ENCODE peak calls at places on chromosomes 12 and 14, in four cellular contexts. H is lung, N is progenitor cell of endocrine pancreas, B is sigmoid colon. C is an unnamed sample.

GRCh38 chr12:130860311-130860710 is 11.6 kb upstream of the RAN start:
- DNase-seq in H (no peak), N (no peak), B (peak; percentile 32), C (no peak)

GRCh38 chr12:83573676-83574075 is 887.0 kb downstream of the TMTC2 start:
- DNase-seq in H (no peak), N (no peak), B (no peak), C (no peak)

GRCh38 chr12:126772171-126772864 is 1494.7 kb upstream of the TMEM132C start:
- DNase-seq in H (no peak), N (no peak), B (no peak), C (no peak)

GRCh38 chr12:86719381-86719780 is 463.2 kb upstream of the MGAT4C start:
- DNase-seq in H (no peak), N (no peak), B (no peak), C (no peak)

GRCh38 chr14:22668417-22668816 is 24.3 kb upstream of the OR6J1 start:
- DNase-seq in H (no peak), N (no peak), B (no peak), C (no peak)

GRCh38 chr14:103260629-103261124 is 73.4 kb upstream of the EIF5 start:
- DNase-seq in H (peak; percentile 42), N (no peak), B (peak; percentile 74), C (no peak)

GRCh38 chr14:64707661-64708060 is 3.4 kb downstream of the PLEKHG3 start:
- DNase-seq in H (no peak), N (no peak), B (peak; percentile 38), C (no peak)

GRCh38 chr14:61696753-61697318 is 1.5 kb downstream of the HIF1A start:
- DNase-seq in H (no peak), N (no peak), B (no peak), C (no peak)

GRCh38 chr14:93980464-93981201 is 4.3 kb upstream of the ASB2 start:
- DNase-seq in H (no peak), N (no peak), B (peak; percentile 96), C (no peak)

GRCh38 chr12:1104088-1104800 is 113.2 kb downstream of the ERC1 start:
- DNase-seq in H (no peak), N (no peak), B (no peak), C (no peak)

GRCh38 chr12:20950248-20950647 is 139.7 kb downstream of the SLCO1B3 start:
- DNase-seq in H (no peak), N (no peak), B (no peak), C (no peak)

GRCh38 chr14:82740547-82740946 is 1206.9 kb upstream of the SEL1L start:
- DNase-seq in H (no peak), N (no peak), B (no peak), C (no peak)

GRCh38 chr14:101895256-101895655 is 69.1 kb upstream of the DYNC1H1 start:
- DNase-seq in H (no peak), N (no peak), B (no peak), C (no peak)

GRCh38 chr14:98194821-98195220 is 1077.2 kb downstream of the BCL11B start:
- DNase-seq in H (no peak), N (no peak), B (no peak), C (no peak)

GRCh38 chr12:54606556-54606955 is 18.1 kb upstream of the PPP1R1A start:
- DNase-seq in H (no peak), N (no peak), B (no peak), C (no peak)

GRCh38 chr12:54608156-54608555 is 19.7 kb upstream of the PPP1R1A start:
- DNase-seq in H (no peak), N (no peak), B (no peak), C (no peak)

GRCh38 chr12:54608786-54609185 is 20.3 kb upstream of the PPP1R1A start:
- DNase-seq in H (no peak), N (no peak), B (no peak), C (no peak)

GRCh38 chr12:54612216-54612750 is 22.4 kb downstream of the LACRT start:
- DNase-seq in H (no peak), N (no peak), B (no peak), C (no peak)

DNA sequence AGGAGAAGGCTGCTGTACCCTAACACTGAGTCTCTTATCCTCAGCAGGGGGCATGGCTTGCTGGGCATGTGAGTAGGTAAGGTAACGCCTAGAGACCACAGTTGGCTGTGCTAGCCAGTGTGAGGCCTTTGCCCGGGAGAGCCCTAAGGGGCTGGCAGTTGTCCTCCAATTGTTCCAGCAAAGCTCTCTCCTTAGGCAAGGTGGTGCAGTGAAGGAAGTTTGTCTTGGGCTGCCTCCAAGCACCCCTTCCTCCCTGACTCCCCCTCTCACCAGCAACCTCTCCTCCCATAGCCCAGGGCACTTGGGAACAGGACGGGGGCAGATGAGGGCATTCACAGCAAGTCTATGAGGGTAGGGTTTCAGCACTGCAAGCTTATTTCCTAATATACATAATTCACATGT is 23.0 kb downstream of the LACRT start:
- DNase-seq in H (no peak), N (no peak), B (no peak), C (no peak)
- TF ChIP-seq CTCF in H (no peak), N (no peak), B (no peak), C (no peak)

GRCh38 chr14:43535231-43535838 is 971.7 kb downstream of the FSCB start:
- DNase-seq in H (no peak), N (no peak), B (no peak), C (no peak)

GRCh38 chr14:43541356-43541755 is 965.7 kb downstream of the FSCB start:
- DNase-seq in H (no peak), N (no peak), B (no peak), C (no peak)

GRCh38 chr14:43540948-43541347 is 966.1 kb downstream of the FSCB start:
- DNase-seq in H (no peak), N (no peak), B (no peak), C (no peak)

DNA sequence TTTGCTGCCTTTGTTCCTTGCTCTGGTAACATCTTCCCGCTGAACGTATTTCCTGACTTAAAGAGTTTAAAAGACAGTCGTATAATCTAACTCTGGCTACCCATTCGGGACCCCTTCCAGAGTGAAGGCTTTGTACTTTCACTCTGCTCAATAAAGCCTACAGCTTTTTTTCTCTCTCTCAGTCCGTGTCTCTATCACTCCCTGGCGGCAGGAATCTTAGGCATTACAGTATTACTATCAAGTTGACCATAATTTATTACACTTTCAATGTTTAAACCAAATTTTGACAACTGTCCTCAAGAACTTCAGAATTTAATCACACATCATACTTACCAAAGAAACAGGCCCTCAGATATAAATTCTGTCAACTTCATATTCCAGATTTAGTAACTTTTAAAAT is 967.9 kb downstream of the FSCB start:
- DNase-seq in H (no peak), N (no peak), B (no peak), C (no peak)
- TF ChIP-seq CTCF in H (no peak), N (peak; percentile 59), B (peak; percentile 46), C (peak; percentile 29)

DNA sequence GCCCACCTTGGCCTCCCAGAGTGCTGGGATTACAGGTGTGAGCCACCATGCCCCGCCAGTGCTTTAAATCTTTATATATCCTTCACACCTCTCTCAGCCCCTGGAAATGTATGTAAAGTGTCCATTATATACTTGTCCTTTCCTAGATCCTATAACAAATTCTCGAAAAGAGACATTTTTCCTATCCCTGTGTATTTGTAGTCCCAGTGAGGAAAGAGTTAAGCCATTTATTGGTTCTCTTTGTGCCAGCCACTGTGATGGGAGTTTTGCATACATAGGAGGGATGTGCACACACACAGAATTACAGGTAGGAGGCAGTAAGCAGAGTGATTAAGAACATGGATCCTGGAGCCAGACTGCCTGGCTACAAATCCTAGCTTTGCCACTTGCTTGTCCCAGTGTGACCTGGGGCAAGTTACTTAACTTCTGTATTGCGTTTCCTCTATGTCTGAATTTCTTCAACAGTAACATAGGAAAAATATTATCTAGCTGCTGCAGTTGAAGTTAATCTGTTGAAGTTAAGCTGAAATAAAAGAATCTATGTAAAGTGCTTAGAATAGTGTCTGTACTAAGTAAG is 2.1 kb upstream of the RABGGTA start:
- DNase-seq in H (no peak), N (no peak), B (no peak), C (no peak)
- TF ChIP-seq CTCF in H (no peak), N (peak; percentile 23), B (no peak), C (no peak)

DNA sequence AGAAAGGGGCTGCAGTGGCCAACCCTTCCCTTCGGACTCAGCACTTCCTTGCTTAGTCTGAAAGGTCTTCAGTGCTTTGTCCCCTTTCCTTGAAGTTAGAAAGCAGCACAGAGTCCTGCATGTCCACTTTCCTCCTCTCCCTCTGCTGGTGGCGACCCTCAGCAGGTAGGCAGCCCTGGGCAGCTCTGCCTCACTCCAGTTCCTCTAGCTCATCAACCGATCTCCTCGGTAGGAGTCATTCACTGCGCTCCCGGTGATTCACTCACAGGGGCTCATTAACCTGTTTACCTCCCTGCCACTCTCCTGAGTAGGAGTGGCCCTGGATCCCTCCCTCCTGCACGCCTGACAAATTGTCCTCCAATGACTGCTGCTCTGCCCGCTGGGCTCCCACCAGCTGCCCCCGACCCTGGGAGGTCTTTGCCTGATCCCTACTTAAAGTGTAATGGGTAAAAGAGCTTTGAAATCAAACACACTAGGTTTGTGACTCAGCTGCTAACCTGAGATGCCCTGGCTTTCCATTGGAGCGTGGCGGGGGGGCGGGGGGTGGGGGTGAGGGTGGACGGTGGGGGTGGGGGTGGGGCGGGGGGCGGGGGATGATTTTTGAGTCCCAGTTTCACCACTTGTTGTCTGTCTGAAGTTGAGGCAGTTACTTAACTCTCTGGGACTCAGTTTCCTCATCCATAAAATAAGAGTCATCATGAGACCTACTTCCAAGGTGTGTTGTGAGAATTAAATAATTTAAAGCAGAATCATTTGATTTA is 4.2 kb downstream of the SCNN1A start:
- DNase-seq in H (peak; percentile 79), N (peak; percentile 79), B (peak; percentile 59), C (no peak)
- TF ChIP-seq CTCF in H (no peak), N (peak; percentile 53), B (no peak), C (peak; percentile 34)

DNA sequence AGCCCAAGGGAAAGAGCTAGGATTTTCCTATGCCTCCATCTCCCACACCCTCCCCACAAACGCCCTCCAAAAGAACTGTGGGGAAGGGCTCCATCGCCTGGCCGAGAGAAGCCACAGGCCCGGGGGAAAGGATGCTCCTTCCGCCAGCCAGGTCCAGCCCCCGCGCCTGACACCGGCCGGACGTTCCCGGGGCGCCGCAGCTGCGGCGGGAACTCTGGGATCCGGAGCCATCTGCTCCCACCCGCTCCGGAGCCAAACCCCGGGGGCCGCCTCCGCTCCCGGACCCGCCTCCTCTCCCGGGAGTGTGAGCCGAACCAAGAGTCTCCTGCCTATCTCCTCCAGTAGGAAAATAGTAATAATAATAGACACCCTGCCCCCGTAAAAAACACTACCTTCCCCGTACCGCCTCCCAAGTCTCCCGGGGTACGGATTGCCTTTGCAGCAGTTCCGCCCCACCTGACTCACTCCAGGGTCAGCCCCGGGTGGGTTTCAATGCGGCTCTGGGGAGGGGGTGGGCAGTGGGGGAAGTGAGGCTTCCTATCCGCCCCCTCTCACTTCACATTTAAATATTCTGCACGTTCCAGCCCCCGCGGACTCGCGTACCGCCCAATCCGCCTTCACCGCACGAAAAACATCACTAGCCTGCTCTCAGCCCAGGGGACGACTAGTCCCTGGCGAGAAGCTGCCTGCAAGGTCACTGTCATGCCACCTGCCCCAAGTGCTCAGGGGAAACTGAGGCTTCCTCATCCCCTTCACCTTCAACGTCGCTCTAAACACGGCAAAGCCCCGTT is 2.4 kb downstream of the AGAP2 start:
- DNase-seq in H (no peak), N (no peak), B (no peak), C (no peak)
- TF ChIP-seq CTCF in H (no peak), N (no peak), B (no peak), C (peak; percentile 57)